ENCODE peak calls at places on chromosomes 4 and X, in eight cellular contexts. One of them, this sample, is unnamed.

GRCh38 chrX:97210501-97210900 is 326.8 kb downstream of the RPA4 start:
- DNase-seq in MM.1S: no peak
- DNase-seq in colonic mucosa: no peak
- DNase-seq in transverse colon: no peak
- DNase-seq in heart left ventricle: no peak
- DNase-seq in left ventricle myocardium inferior: no peak
- DNase-seq in neural progenitor cell: no peak
- DNase-seq in upper lobe of right lung: no peak
- DNase-seq in this sample: no peak

GRCh38 chr4:188328966-188329365 is 189.7 kb downstream of the TRIML1 start:
- DNase-seq in MM.1S: no peak
- DNase-seq in colonic mucosa: no peak
- DNase-seq in transverse colon: no peak
- DNase-seq in heart left ventricle: no peak
- DNase-seq in left ventricle myocardium inferior: no peak
- DNase-seq in neural progenitor cell: no peak
- DNase-seq in upper lobe of right lung: no peak
- DNase-seq in this sample: no peak

GRCh38 chr4:169404959-169405358 is 134.2 kb upstream of the SH3RF1 start:
- DNase-seq in MM.1S: no peak
- DNase-seq in colonic mucosa: no peak
- DNase-seq in transverse colon: no peak
- DNase-seq in heart left ventricle: no peak
- DNase-seq in left ventricle myocardium inferior: no peak
- DNase-seq in neural progenitor cell: no peak
- DNase-seq in upper lobe of right lung: no peak
- DNase-seq in this sample: no peak

GRCh38 chr4:180840142-180840541 is 1403.1 kb upstream of the TENM3 start:
- DNase-seq in MM.1S: no peak
- DNase-seq in colonic mucosa: no peak
- DNase-seq in transverse colon: no peak
- DNase-seq in heart left ventricle: no peak
- DNase-seq in left ventricle myocardium inferior: no peak
- DNase-seq in neural progenitor cell: peak; percentile 19
- DNase-seq in upper lobe of right lung: no peak
- DNase-seq in this sample: no peak

GRCh38 chr4:99655315-99656081 is 2.1 kb downstream of the C4orf54 start:
- DNase-seq in MM.1S: no peak
- DNase-seq in colonic mucosa: no peak
- DNase-seq in transverse colon: no peak
- DNase-seq in heart left ventricle: peak; percentile 59
- DNase-seq in left ventricle myocardium inferior: peak; percentile 57
- DNase-seq in neural progenitor cell: no peak
- DNase-seq in upper lobe of right lung: no peak
- DNase-seq in this sample: no peak

GRCh38 chr4:63460075-63460474 is 949.2 kb downstream of the TECRL start:
- DNase-seq in MM.1S: peak; percentile 25
- DNase-seq in colonic mucosa: no peak
- DNase-seq in transverse colon: no peak
- DNase-seq in heart left ventricle: no peak
- DNase-seq in left ventricle myocardium inferior: no peak
- DNase-seq in neural progenitor cell: no peak
- DNase-seq in upper lobe of right lung: no peak
- DNase-seq in this sample: no peak

GRCh38 chr4:30757357-30757756 is 37.2 kb downstream of the PCDH7 start:
- DNase-seq in MM.1S: no peak
- DNase-seq in colonic mucosa: no peak
- DNase-seq in transverse colon: no peak
- DNase-seq in heart left ventricle: no peak
- DNase-seq in left ventricle myocardium inferior: no peak
- DNase-seq in neural progenitor cell: no peak
- DNase-seq in upper lobe of right lung: no peak
- DNase-seq in this sample: no peak

GRCh38 chr4:82842593-82842992 is 44.0 kb upstream of the SCD5 start:
- DNase-seq in MM.1S: no peak
- DNase-seq in colonic mucosa: no peak
- DNase-seq in transverse colon: no peak
- DNase-seq in heart left ventricle: no peak
- DNase-seq in left ventricle myocardium inferior: no peak
- DNase-seq in neural progenitor cell: peak; percentile 15
- DNase-seq in upper lobe of right lung: no peak
- DNase-seq in this sample: no peak

GRCh38 chr4:57102050-57102564 is 8.1 kb downstream of the IGFBP7 start:
- DNase-seq in MM.1S: no peak
- DNase-seq in colonic mucosa: peak; percentile 42
- DNase-seq in transverse colon: peak; percentile 47
- DNase-seq in heart left ventricle: peak; percentile 87
- DNase-seq in left ventricle myocardium inferior: peak; percentile 57
- DNase-seq in neural progenitor cell: no peak
- DNase-seq in upper lobe of right lung: no peak
- DNase-seq in this sample: no peak

GRCh38 chrX:806586-806985 is 176.0 kb downstream of the SHOX start:
- DNase-seq in MM.1S: no peak
- DNase-seq in colonic mucosa: no peak
- DNase-seq in transverse colon: no peak
- DNase-seq in heart left ventricle: no peak
- DNase-seq in left ventricle myocardium inferior: no peak
- DNase-seq in neural progenitor cell: no peak
- DNase-seq in upper lobe of right lung: no peak
- DNase-seq in this sample: no peak

GRCh38 chr4:187302456-187302855 is 578.8 kb upstream of the FAT1 start:
- DNase-seq in MM.1S: no peak
- DNase-seq in colonic mucosa: no peak
- DNase-seq in transverse colon: no peak
- DNase-seq in heart left ventricle: no peak
- DNase-seq in left ventricle myocardium inferior: no peak
- DNase-seq in neural progenitor cell: no peak
- DNase-seq in upper lobe of right lung: no peak
- DNase-seq in this sample: no peak

GRCh38 chr4:90187148-90187884 is 60.1 kb downstream of the CCSER1 start:
- DNase-seq in MM.1S: no peak
- DNase-seq in colonic mucosa: no peak
- DNase-seq in transverse colon: no peak
- DNase-seq in heart left ventricle: no peak
- DNase-seq in left ventricle myocardium inferior: no peak
- DNase-seq in neural progenitor cell: no peak
- DNase-seq in upper lobe of right lung: no peak
- DNase-seq in this sample: no peak

GRCh38 chr4:63085091-63085490 is 1324.2 kb downstream of the TECRL start:
- DNase-seq in MM.1S: no peak
- DNase-seq in colonic mucosa: no peak
- DNase-seq in transverse colon: no peak
- DNase-seq in heart left ventricle: no peak
- DNase-seq in left ventricle myocardium inferior: no peak
- DNase-seq in neural progenitor cell: no peak
- DNase-seq in upper lobe of right lung: no peak
- DNase-seq in this sample: no peak

GRCh38 chr4:55547918-55548317 is 1.2 kb upstream of the CLOCK start:
- DNase-seq in MM.1S: no peak
- DNase-seq in colonic mucosa: no peak
- DNase-seq in transverse colon: no peak
- DNase-seq in heart left ventricle: no peak
- DNase-seq in left ventricle myocardium inferior: no peak
- DNase-seq in neural progenitor cell: no peak
- DNase-seq in upper lobe of right lung: no peak
- DNase-seq in this sample: no peak

GRCh38 chr4:126859314-126859713 is 773.4 kb upstream of the INTU start:
- DNase-seq in MM.1S: no peak
- DNase-seq in colonic mucosa: no peak
- DNase-seq in transverse colon: no peak
- DNase-seq in heart left ventricle: no peak
- DNase-seq in left ventricle myocardium inferior: no peak
- DNase-seq in neural progenitor cell: no peak
- DNase-seq in upper lobe of right lung: no peak
- DNase-seq in this sample: no peak

GRCh38 chr4:4519296-4519898 is 22.5 kb downstream of the STX18 start:
- DNase-seq in MM.1S: no peak
- DNase-seq in colonic mucosa: no peak
- DNase-seq in transverse colon: no peak
- DNase-seq in heart left ventricle: no peak
- DNase-seq in left ventricle myocardium inferior: no peak
- DNase-seq in neural progenitor cell: peak; percentile 41
- DNase-seq in upper lobe of right lung: no peak
- DNase-seq in this sample: peak; percentile 16

GRCh38 chrX:109742722-109743121 is 9.7 kb upstream of the ACSL4 start:
- DNase-seq in MM.1S: no peak
- DNase-seq in colonic mucosa: no peak
- DNase-seq in transverse colon: no peak
- DNase-seq in heart left ventricle: no peak
- DNase-seq in left ventricle myocardium inferior: no peak
- DNase-seq in neural progenitor cell: no peak
- DNase-seq in upper lobe of right lung: no peak
- DNase-seq in this sample: no peak

GRCh38 chr4:113436360-113436759 is 325.2 kb downstream of the CAMK2D start:
- DNase-seq in MM.1S: no peak
- DNase-seq in colonic mucosa: no peak
- DNase-seq in transverse colon: no peak
- DNase-seq in heart left ventricle: peak; percentile 37
- DNase-seq in left ventricle myocardium inferior: no peak
- DNase-seq in neural progenitor cell: no peak
- DNase-seq in upper lobe of right lung: no peak
- DNase-seq in this sample: no peak

GRCh38 chrX:97984641-97985040 is 1100.9 kb downstream of the RPA4 start:
- DNase-seq in MM.1S: no peak
- DNase-seq in colonic mucosa: no peak
- DNase-seq in transverse colon: no peak
- DNase-seq in heart left ventricle: no peak
- DNase-seq in left ventricle myocardium inferior: no peak
- DNase-seq in neural progenitor cell: no peak
- DNase-seq in upper lobe of right lung: no peak
- DNase-seq in this sample: no peak

GRCh38 chr4:22014222-22014741 is 65.7 kb upstream of the KCNIP4 start:
- DNase-seq in MM.1S: no peak
- DNase-seq in colonic mucosa: no peak
- DNase-seq in transverse colon: no peak
- DNase-seq in heart left ventricle: no peak
- DNase-seq in left ventricle myocardium inferior: no peak
- DNase-seq in neural progenitor cell: no peak
- DNase-seq in upper lobe of right lung: no peak
- DNase-seq in this sample: no peak

GRCh38 chr4:113397114-113397701 is 347.8 kb downstream of the ANK2 start:
- DNase-seq in MM.1S: no peak
- DNase-seq in colonic mucosa: no peak
- DNase-seq in transverse colon: no peak
- DNase-seq in heart left ventricle: no peak
- DNase-seq in left ventricle myocardium inferior: no peak
- DNase-seq in neural progenitor cell: no peak
- DNase-seq in upper lobe of right lung: no peak
- DNase-seq in this sample: no peak

DNA sequence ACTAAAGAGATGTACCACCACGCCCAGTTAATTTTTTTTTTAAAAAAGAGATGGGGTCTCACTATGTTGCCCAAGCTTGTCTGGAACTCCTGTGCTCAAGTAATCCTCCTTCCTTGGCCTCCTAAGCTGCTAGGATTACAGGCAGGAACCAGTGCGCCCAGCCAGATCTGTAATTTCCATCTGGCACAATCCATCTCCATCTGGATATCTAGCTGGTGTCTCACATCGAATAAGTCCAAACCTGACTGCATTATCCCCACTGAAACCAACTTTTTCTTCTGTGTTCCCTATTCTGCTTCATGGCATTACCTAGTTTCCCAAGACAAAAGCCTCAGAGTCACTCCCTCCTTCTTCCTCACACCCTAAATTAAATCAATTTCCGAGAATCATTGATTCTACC is 125.8 kb upstream of the TEX13C start:
- DNase-seq in MM.1S: no peak
- DNase-seq in colonic mucosa: no peak
- DNase-seq in transverse colon: no peak
- DNase-seq in heart left ventricle: no peak
- DNase-seq in left ventricle myocardium inferior: no peak
- DNase-seq in neural progenitor cell: no peak
- DNase-seq in upper lobe of right lung: no peak
- DNase-seq in this sample: no peak
- H3K4me3 ChIP-seq in MM.1S: no peak overlapping the region
- H3K4me3 ChIP-seq in colonic mucosa: no peak overlapping the region
- H3K4me3 ChIP-seq in transverse colon: no peak overlapping the region
- H3K4me3 ChIP-seq in heart left ventricle: no peak overlapping the region
- H3K4me3 ChIP-seq in left ventricle myocardium inferior: no peak overlapping the region
- H3K4me3 ChIP-seq in neural progenitor cell: no peak overlapping the region
- H3K4me3 ChIP-seq in upper lobe of right lung: no peak overlapping the region
- H3K4me3 ChIP-seq in this sample: no peak overlapping the region

GRCh38 chr4:162282711-162283110 is 118.9 kb upstream of the FSTL5 start:
- DNase-seq in MM.1S: no peak
- DNase-seq in colonic mucosa: no peak
- DNase-seq in transverse colon: no peak
- DNase-seq in heart left ventricle: no peak
- DNase-seq in left ventricle myocardium inferior: no peak
- DNase-seq in neural progenitor cell: no peak
- DNase-seq in upper lobe of right lung: no peak
- DNase-seq in this sample: no peak
- H3K9me3 ChIP-seq in MM.1S: no peaks in the 10 kb centered on the region
- H3K9me3 ChIP-seq in colonic mucosa: no peaks in the 10 kb centered on the region
- H3K9me3 ChIP-seq in transverse colon: no peaks in the 10 kb centered on the region
- H3K9me3 ChIP-seq in heart left ventricle: peaks cover 3% of the 10 kb centered on the region
- H3K9me3 ChIP-seq in left ventricle myocardium inferior: no peaks in the 10 kb centered on the region
- H3K9me3 ChIP-seq in neural progenitor cell: no peaks in the 10 kb centered on the region
- H3K9me3 ChIP-seq in upper lobe of right lung: no peaks in the 10 kb centered on the region
- H3K9me3 ChIP-seq in this sample: no peaks in the 10 kb centered on the region

GRCh38 chr4:123823244-123823643 is 426.6 kb downstream of the SPRY1 start:
- DNase-seq in MM.1S: no peak
- DNase-seq in colonic mucosa: no peak
- DNase-seq in transverse colon: no peak
- DNase-seq in heart left ventricle: no peak
- DNase-seq in left ventricle myocardium inferior: no peak
- DNase-seq in neural progenitor cell: no peak
- DNase-seq in upper lobe of right lung: no peak
- DNase-seq in this sample: no peak
- H3K4me1 ChIP-seq in MM.1S: no peaks in the 10 kb centered on the region
- H3K4me1 ChIP-seq in colonic mucosa: no peaks in the 10 kb centered on the region
- H3K4me1 ChIP-seq in transverse colon: no peaks in the 10 kb centered on the region
- H3K4me1 ChIP-seq in heart left ventricle: peaks cover 11% of the 10 kb centered on the region
- H3K4me1 ChIP-seq in left ventricle myocardium inferior: peaks cover 20% of the 10 kb centered on the region
- H3K4me1 ChIP-seq in neural progenitor cell: peaks cover 8% of the 10 kb centered on the region
- H3K4me1 ChIP-seq in upper lobe of right lung: peaks cover 6% of the 10 kb centered on the region
- H3K4me1 ChIP-seq in this sample: no peaks in the 10 kb centered on the region

GRCh38 chr4:121144021-121144420 is 20.1 kb downstream of the TNIP3 start:
- DNase-seq in MM.1S: peak; percentile 63
- DNase-seq in colonic mucosa: no peak
- DNase-seq in transverse colon: no peak
- DNase-seq in heart left ventricle: no peak
- DNase-seq in left ventricle myocardium inferior: no peak
- DNase-seq in neural progenitor cell: no peak
- DNase-seq in upper lobe of right lung: no peak
- DNase-seq in this sample: no peak

GRCh38 chr4:121147923-121148443 is 16.1 kb downstream of the TNIP3 start:
- DNase-seq in MM.1S: no peak
- DNase-seq in colonic mucosa: no peak
- DNase-seq in transverse colon: no peak
- DNase-seq in heart left ventricle: no peak
- DNase-seq in left ventricle myocardium inferior: no peak
- DNase-seq in neural progenitor cell: no peak
- DNase-seq in upper lobe of right lung: no peak
- DNase-seq in this sample: no peak

GRCh38 chr4:121143126-121143525 is 21.0 kb downstream of the TNIP3 start:
- DNase-seq in MM.1S: no peak
- DNase-seq in colonic mucosa: no peak
- DNase-seq in transverse colon: no peak
- DNase-seq in heart left ventricle: no peak
- DNase-seq in left ventricle myocardium inferior: no peak
- DNase-seq in neural progenitor cell: no peak
- DNase-seq in upper lobe of right lung: no peak
- DNase-seq in this sample: no peak

GRCh38 chr4:121146530-121146929 is 17.6 kb downstream of the TNIP3 start:
- DNase-seq in MM.1S: no peak
- DNase-seq in colonic mucosa: no peak
- DNase-seq in transverse colon: no peak
- DNase-seq in heart left ventricle: no peak
- DNase-seq in left ventricle myocardium inferior: no peak
- DNase-seq in neural progenitor cell: no peak
- DNase-seq in upper lobe of right lung: no peak
- DNase-seq in this sample: no peak

GRCh38 chr4:121145430-121145829 is 18.7 kb downstream of the TNIP3 start:
- DNase-seq in MM.1S: no peak
- DNase-seq in colonic mucosa: no peak
- DNase-seq in transverse colon: no peak
- DNase-seq in heart left ventricle: no peak
- DNase-seq in left ventricle myocardium inferior: no peak
- DNase-seq in neural progenitor cell: no peak
- DNase-seq in upper lobe of right lung: no peak
- DNase-seq in this sample: no peak
- H3K4me3 ChIP-seq in MM.1S: no peak overlapping the region
- H3K4me3 ChIP-seq in colonic mucosa: no peak overlapping the region
- H3K4me3 ChIP-seq in transverse colon: no peak overlapping the region
- H3K4me3 ChIP-seq in heart left ventricle: no peak overlapping the region
- H3K4me3 ChIP-seq in left ventricle myocardium inferior: no peak overlapping the region
- H3K4me3 ChIP-seq in neural progenitor cell: no peak overlapping the region
- H3K4me3 ChIP-seq in upper lobe of right lung: no peak overlapping the region
- H3K4me3 ChIP-seq in this sample: no peak overlapping the region

This sample was measured in small intestine.